ENCODE peak calls at places on chromosomes 5 and 9, in four cellular contexts. One of them, this sample, is unnamed.

GRCh38 chr5:134554319-134555222 is 29.1 kb downstream of the JADE2 start:
- DNase-seq in activated CD4-positive, CD25-positive, alpha-beta regulatory T cell: no peak
- DNase-seq in HFFc6: peak
- DNase-seq in NCI-H2171 treated with DMSO at 0.1 percent for 48 hours: no peak
- DNase-seq in this sample: peak

GRCh38 chr9:134171316-134172197 is 7.2 kb upstream of the RNU6ATAC start:
- DNase-seq in activated CD4-positive, CD25-positive, alpha-beta regulatory T cell: no peak
- DNase-seq in HFFc6: peak
- DNase-seq in NCI-H2171 treated with DMSO at 0.1 percent for 48 hours: no peak
- DNase-seq in this sample: no peak

GRCh38 chr9:137691648-137692357 is 73.0 kb downstream of the EHMT1 start:
- DNase-seq in activated CD4-positive, CD25-positive, alpha-beta regulatory T cell: no peak
- DNase-seq in HFFc6: no peak
- DNase-seq in NCI-H2171 treated with DMSO at 0.1 percent for 48 hours: no peak
- DNase-seq in this sample: no peak

GRCh38 chr9:76688471-76689238 is 75.6 kb upstream of the PCA3 start:
- DNase-seq in activated CD4-positive, CD25-positive, alpha-beta regulatory T cell: no peak
- DNase-seq in HFFc6: no peak
- DNase-seq in NCI-H2171 treated with DMSO at 0.1 percent for 48 hours: no peak
- DNase-seq in this sample: no peak

GRCh38 chr5:79728396-79728795 is 38.8 kb downstream of the CMYA5 start:
- DNase-seq in activated CD4-positive, CD25-positive, alpha-beta regulatory T cell: no peak
- DNase-seq in HFFc6: no peak
- DNase-seq in NCI-H2171 treated with DMSO at 0.1 percent for 48 hours: no peak
- DNase-seq in this sample: no peak

GRCh38 chr5:15010936-15011335 is 139.4 kb upstream of the ANKH start:
- DNase-seq in activated CD4-positive, CD25-positive, alpha-beta regulatory T cell: no peak
- DNase-seq in HFFc6: no peak
- DNase-seq in NCI-H2171 treated with DMSO at 0.1 percent for 48 hours: no peak
- DNase-seq in this sample: no peak

GRCh38 chr9:33818167-33818831 is 1.3 kb downstream of the UBE2R2 start:
- DNase-seq in activated CD4-positive, CD25-positive, alpha-beta regulatory T cell: no peak
- DNase-seq in HFFc6: peak
- DNase-seq in NCI-H2171 treated with DMSO at 0.1 percent for 48 hours: no peak
- DNase-seq in this sample: no peak

GRCh38 chr5:153569036-153569435 is 78.6 kb downstream of the GRIA1 start:
- DNase-seq in activated CD4-positive, CD25-positive, alpha-beta regulatory T cell: no peak
- DNase-seq in HFFc6: peak
- DNase-seq in NCI-H2171 treated with DMSO at 0.1 percent for 48 hours: no peak
- DNase-seq in this sample: no peak